ENCODE peak calls at places on chromosomes 13 and 19, in ten cellular contexts. One of them, this sample, is unnamed.

GRCh38 chr13:99415851-99416331 is 85.4 kb upstream of the TM9SF2 start:
- DNase-seq in fibroblast of the aortic adventitia: no peak
- DNase-seq in uterus: no peak
- DNase-seq in epithelial cell of proximal tubule: no peak
- DNase-seq in HAP-1: no peak
- DNase-seq in AG09309: no peak
- DNase-seq in foreskin fibroblast: no peak
- DNase-seq in upper lobe of right lung: peak; percentile 54
- DNase-seq in cardiac fibroblast: no peak
- DNase-seq in heart right ventricle: no peak
- DNase-seq in this sample: no peak

GRCh38 chr13:73544175-73544574 is 485.4 kb downstream of the KLF5 start:
- DNase-seq in fibroblast of the aortic adventitia: no peak
- DNase-seq in uterus: no peak
- DNase-seq in epithelial cell of proximal tubule: no peak
- DNase-seq in HAP-1: no peak
- DNase-seq in AG09309: no peak
- DNase-seq in foreskin fibroblast: no peak
- DNase-seq in upper lobe of right lung: no peak
- DNase-seq in cardiac fibroblast: peak; percentile 2
- DNase-seq in heart right ventricle: no peak
- DNase-seq in this sample: no peak

GRCh38 chr13:111037838-111038397 is 77.2 kb upstream of the ARHGEF7 start:
- DNase-seq in fibroblast of the aortic adventitia: peak; percentile 31
- DNase-seq in uterus: no peak
- DNase-seq in epithelial cell of proximal tubule: no peak
- DNase-seq in HAP-1: no peak
- DNase-seq in AG09309: no peak
- DNase-seq in foreskin fibroblast: no peak
- DNase-seq in upper lobe of right lung: no peak
- DNase-seq in cardiac fibroblast: no peak
- DNase-seq in heart right ventricle: no peak
- DNase-seq in this sample: no peak

GRCh38 chr19:14091086-14091884 is 734 bp upstream of the SAMD1 start:
- DNase-seq in fibroblast of the aortic adventitia: peak; percentile 60
- DNase-seq in uterus: peak; percentile 51
- DNase-seq in epithelial cell of proximal tubule: no peak
- DNase-seq in HAP-1: peak; percentile 62
- DNase-seq in AG09309: no peak
- DNase-seq in foreskin fibroblast: peak; percentile 40
- DNase-seq in upper lobe of right lung: peak; percentile 81
- DNase-seq in cardiac fibroblast: peak; percentile 71
- DNase-seq in heart right ventricle: peak; percentile 56
- DNase-seq in this sample: no peak

GRCh38 chr19:16355293-16356043 is 30.8 kb downstream of the KLF2 start:
- DNase-seq in fibroblast of the aortic adventitia: no peak
- DNase-seq in uterus: no peak
- DNase-seq in epithelial cell of proximal tubule: no peak
- DNase-seq in HAP-1: no peak
- DNase-seq in AG09309: no peak
- DNase-seq in foreskin fibroblast: no peak
- DNase-seq in upper lobe of right lung: no peak
- DNase-seq in cardiac fibroblast: peak; percentile 51
- DNase-seq in heart right ventricle: peak; percentile 42
- DNase-seq in this sample: no peak

GRCh38 chr19:46134527-46134926 is 10.0 kb upstream of the IGFL3 start:
- DNase-seq in fibroblast of the aortic adventitia: peak; percentile 57
- DNase-seq in uterus: no peak
- DNase-seq in epithelial cell of proximal tubule: no peak
- DNase-seq in HAP-1: no peak
- DNase-seq in AG09309: no peak
- DNase-seq in foreskin fibroblast: peak; percentile 24
- DNase-seq in upper lobe of right lung: no peak
- DNase-seq in cardiac fibroblast: peak; percentile 13
- DNase-seq in heart right ventricle: no peak
- DNase-seq in this sample: no peak

GRCh38 chr13:27339299-27339698 is 68.7 kb downstream of the RASL11A start:
- DNase-seq in fibroblast of the aortic adventitia: peak; percentile 48
- DNase-seq in uterus: no peak
- DNase-seq in epithelial cell of proximal tubule: no peak
- DNase-seq in HAP-1: peak; percentile 72
- DNase-seq in AG09309: no peak
- DNase-seq in foreskin fibroblast: peak; percentile 14
- DNase-seq in upper lobe of right lung: no peak
- DNase-seq in cardiac fibroblast: peak; percentile 52
- DNase-seq in heart right ventricle: no peak
- DNase-seq in this sample: no peak

GRCh38 chr13:41668130-41668757 is 210.9 kb downstream of the RGCC start:
- DNase-seq in fibroblast of the aortic adventitia: peak; percentile 97
- DNase-seq in uterus: peak; percentile 72
- DNase-seq in epithelial cell of proximal tubule: peak; percentile 70
- DNase-seq in HAP-1: peak; percentile 85
- DNase-seq in AG09309: peak; percentile 92
- DNase-seq in foreskin fibroblast: peak; percentile 86
- DNase-seq in upper lobe of right lung: no peak
- DNase-seq in cardiac fibroblast: peak; percentile 97
- DNase-seq in heart right ventricle: peak; percentile 74
- DNase-seq in this sample: peak; percentile 32

GRCh38 chr13:97223711-97224461 is 1.8 kb downstream of the MBNL2 start:
- DNase-seq in fibroblast of the aortic adventitia: peak; percentile 97
- DNase-seq in uterus: peak; percentile 80
- DNase-seq in epithelial cell of proximal tubule: peak; percentile 86
- DNase-seq in HAP-1: peak; percentile 63
- DNase-seq in AG09309: peak; percentile 81
- DNase-seq in foreskin fibroblast: peak; percentile 91
- DNase-seq in upper lobe of right lung: no peak
- DNase-seq in cardiac fibroblast: peak; percentile 95
- DNase-seq in heart right ventricle: peak; percentile 71
- DNase-seq in this sample: peak; percentile 29

GRCh38 chr13:48571121-48571901 is 38.4 kb upstream of the RCBTB2 start:
- DNase-seq in fibroblast of the aortic adventitia: peak; percentile 79
- DNase-seq in uterus: no peak
- DNase-seq in epithelial cell of proximal tubule: no peak
- DNase-seq in HAP-1: no peak
- DNase-seq in AG09309: peak; percentile 27
- DNase-seq in foreskin fibroblast: peak; percentile 54
- DNase-seq in upper lobe of right lung: no peak
- DNase-seq in cardiac fibroblast: peak; percentile 83
- DNase-seq in heart right ventricle: peak; percentile 59
- DNase-seq in this sample: no peak

GRCh38 chr19:10219678-10220077 is 11.5 kb downstream of the S1PR2 start:
- DNase-seq in fibroblast of the aortic adventitia: peak; percentile 46
- DNase-seq in uterus: no peak
- DNase-seq in epithelial cell of proximal tubule: no peak
- DNase-seq in HAP-1: no peak
- DNase-seq in AG09309: no peak
- DNase-seq in foreskin fibroblast: peak; percentile 39
- DNase-seq in upper lobe of right lung: no peak
- DNase-seq in cardiac fibroblast: peak; percentile 52
- DNase-seq in heart right ventricle: no peak
- DNase-seq in this sample: peak; percentile 7

GRCh38 chr13:83508905-83509304 is 373.4 kb downstream of the SLITRK1 start:
- DNase-seq in fibroblast of the aortic adventitia: peak; percentile 1
- DNase-seq in uterus: no peak
- DNase-seq in epithelial cell of proximal tubule: no peak
- DNase-seq in HAP-1: no peak
- DNase-seq in AG09309: no peak
- DNase-seq in foreskin fibroblast: no peak
- DNase-seq in upper lobe of right lung: no peak
- DNase-seq in cardiac fibroblast: peak; percentile 3
- DNase-seq in heart right ventricle: no peak
- DNase-seq in this sample: no peak

GRCh38 chr13:20161951-20162300 is 1.1 kb upstream of the GJA3 start:
- DNase-seq in fibroblast of the aortic adventitia: no peak
- DNase-seq in uterus: no peak
- DNase-seq in epithelial cell of proximal tubule: no peak
- DNase-seq in HAP-1: no peak
- DNase-seq in AG09309: no peak
- DNase-seq in foreskin fibroblast: no peak
- DNase-seq in upper lobe of right lung: no peak
- DNase-seq in cardiac fibroblast: no peak
- DNase-seq in heart right ventricle: no peak
- DNase-seq in this sample: no peak

GRCh38 chr19:28074773-28075172 is 1138.2 kb downstream of the UQCRFS1 start:
- DNase-seq in fibroblast of the aortic adventitia: no peak
- DNase-seq in uterus: no peak
- DNase-seq in epithelial cell of proximal tubule: peak; percentile 30
- DNase-seq in HAP-1: no peak
- DNase-seq in AG09309: no peak
- DNase-seq in foreskin fibroblast: no peak
- DNase-seq in upper lobe of right lung: no peak
- DNase-seq in cardiac fibroblast: no peak
- DNase-seq in heart right ventricle: no peak
- DNase-seq in this sample: no peak

GRCh38 chr19:41133260-41133659 is 19.0 kb downstream of the CYP2F1 start:
- DNase-seq in fibroblast of the aortic adventitia: peak; percentile 5
- DNase-seq in uterus: no peak
- DNase-seq in epithelial cell of proximal tubule: no peak
- DNase-seq in HAP-1: no peak
- DNase-seq in AG09309: no peak
- DNase-seq in foreskin fibroblast: no peak
- DNase-seq in upper lobe of right lung: peak; percentile 77
- DNase-seq in cardiac fibroblast: peak; percentile 2
- DNase-seq in heart right ventricle: no peak
- DNase-seq in this sample: no peak

GRCh38 chr19:32222594-32222993 is 122.8 kb upstream of the ZNF507 start:
- DNase-seq in fibroblast of the aortic adventitia: no peak
- DNase-seq in uterus: no peak
- DNase-seq in epithelial cell of proximal tubule: no peak
- DNase-seq in HAP-1: no peak
- DNase-seq in AG09309: no peak
- DNase-seq in foreskin fibroblast: no peak
- DNase-seq in upper lobe of right lung: no peak
- DNase-seq in cardiac fibroblast: no peak
- DNase-seq in heart right ventricle: no peak
- DNase-seq in this sample: no peak

GRCh38 chr19:32220951-32221350 is 124.5 kb upstream of the ZNF507 start:
- DNase-seq in fibroblast of the aortic adventitia: no peak
- DNase-seq in uterus: no peak
- DNase-seq in epithelial cell of proximal tubule: no peak
- DNase-seq in HAP-1: no peak
- DNase-seq in AG09309: no peak
- DNase-seq in foreskin fibroblast: no peak
- DNase-seq in upper lobe of right lung: peak; percentile 23
- DNase-seq in cardiac fibroblast: no peak
- DNase-seq in heart right ventricle: no peak
- DNase-seq in this sample: no peak

GRCh38 chr19:32223106-32223505 is 122.3 kb upstream of the ZNF507 start:
- DNase-seq in fibroblast of the aortic adventitia: no peak
- DNase-seq in uterus: no peak
- DNase-seq in epithelial cell of proximal tubule: no peak
- DNase-seq in HAP-1: no peak
- DNase-seq in AG09309: no peak
- DNase-seq in foreskin fibroblast: no peak
- DNase-seq in upper lobe of right lung: no peak
- DNase-seq in cardiac fibroblast: no peak
- DNase-seq in heart right ventricle: no peak
- DNase-seq in this sample: no peak

GRCh38 chr19:32224371-32225244 is 120.8 kb upstream of the ZNF507 start:
- DNase-seq in fibroblast of the aortic adventitia: peak; percentile 28
- DNase-seq in uterus: peak; percentile 40
- DNase-seq in epithelial cell of proximal tubule: no peak
- DNase-seq in HAP-1: peak; percentile 45
- DNase-seq in AG09309: no peak
- DNase-seq in foreskin fibroblast: peak; percentile 30
- DNase-seq in upper lobe of right lung: peak; percentile 82
- DNase-seq in cardiac fibroblast: peak; percentile 53
- DNase-seq in heart right ventricle: peak; percentile 37
- DNase-seq in this sample: peak; percentile 24

GRCh38 chr19:32223595-32224370 is 121.6 kb upstream of the ZNF507 start:
- DNase-seq in fibroblast of the aortic adventitia: no peak
- DNase-seq in uterus: no peak
- DNase-seq in epithelial cell of proximal tubule: no peak
- DNase-seq in HAP-1: no peak
- DNase-seq in AG09309: no peak
- DNase-seq in foreskin fibroblast: no peak
- DNase-seq in upper lobe of right lung: no peak
- DNase-seq in cardiac fibroblast: no peak
- DNase-seq in heart right ventricle: no peak
- DNase-seq in this sample: no peak
- H3K4me3 ChIP-seq in fibroblast of the aortic adventitia: no peak overlapping the region
- H3K4me3 ChIP-seq in uterus: no peak overlapping the region
- H3K4me3 ChIP-seq in epithelial cell of proximal tubule: no peak overlapping the region
- H3K4me3 ChIP-seq in HAP-1: no peak overlapping the region
- H3K4me3 ChIP-seq in AG09309: no peak overlapping the region
- H3K4me3 ChIP-seq in foreskin fibroblast: no peak overlapping the region
- H3K4me3 ChIP-seq in upper lobe of right lung: no peak overlapping the region
- H3K4me3 ChIP-seq in cardiac fibroblast: no peak overlapping the region
- H3K4me3 ChIP-seq in heart right ventricle: no peak overlapping the region
- H3K4me3 ChIP-seq in this sample: no peak overlapping the region

DNA sequence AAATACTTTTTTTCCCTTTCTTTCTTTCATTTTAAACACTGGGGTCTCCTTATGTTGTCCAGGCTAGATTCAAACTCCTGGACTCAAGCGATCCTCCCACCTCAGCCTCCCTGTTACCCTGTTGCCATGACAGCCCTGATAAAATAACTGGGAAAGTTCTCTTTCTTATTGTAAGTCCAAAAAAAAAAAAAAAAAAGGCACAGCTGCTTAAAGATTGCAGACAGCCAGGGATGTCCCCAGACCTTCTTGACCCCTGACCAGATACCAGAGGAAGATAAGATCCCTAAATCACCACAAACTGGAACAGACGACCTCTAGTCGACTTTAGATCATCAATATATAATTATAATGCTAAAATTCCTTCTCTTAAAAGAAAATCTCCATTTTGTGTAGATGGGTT is 1.1 kb upstream of the MVB12A start:
- DNase-seq in fibroblast of the aortic adventitia: no peak
- DNase-seq in uterus: no peak
- DNase-seq in epithelial cell of proximal tubule: no peak
- DNase-seq in HAP-1: no peak
- DNase-seq in AG09309: no peak
- DNase-seq in foreskin fibroblast: no peak
- DNase-seq in upper lobe of right lung: no peak
- DNase-seq in cardiac fibroblast: peak; percentile 19
- DNase-seq in heart right ventricle: no peak
- DNase-seq in this sample: no peak
- H3K4me3 ChIP-seq in fibroblast of the aortic adventitia: no peak overlapping the region
- H3K4me3 ChIP-seq in uterus: no peak overlapping the region
- H3K4me3 ChIP-seq in epithelial cell of proximal tubule: peak overlapping the region; percentile 94
- H3K4me3 ChIP-seq in HAP-1: no peak overlapping the region
- H3K4me3 ChIP-seq in AG09309: peak overlapping the region; percentile 47
- H3K4me3 ChIP-seq in foreskin fibroblast: peak overlapping the region; percentile 92
- H3K4me3 ChIP-seq in upper lobe of right lung: peak overlapping the region; percentile 99
- H3K4me3 ChIP-seq in cardiac fibroblast: no peak overlapping the region
- H3K4me3 ChIP-seq in heart right ventricle: no peak overlapping the region
- H3K4me3 ChIP-seq in this sample: peak overlapping the region; percentile 78

GRCh38 chr19:952680-953500 is 27.1 kb downstream of the ARID3A start:
- DNase-seq in fibroblast of the aortic adventitia: no peak
- DNase-seq in uterus: no peak
- DNase-seq in epithelial cell of proximal tubule: no peak
- DNase-seq in HAP-1: no peak
- DNase-seq in AG09309: no peak
- DNase-seq in foreskin fibroblast: no peak
- DNase-seq in upper lobe of right lung: no peak
- DNase-seq in cardiac fibroblast: peak; percentile 28
- DNase-seq in heart right ventricle: no peak
- DNase-seq in this sample: no peak
- H3K4me3 ChIP-seq in fibroblast of the aortic adventitia: no peak overlapping the region
- H3K4me3 ChIP-seq in uterus: no peak overlapping the region
- H3K4me3 ChIP-seq in epithelial cell of proximal tubule: no peak overlapping the region
- H3K4me3 ChIP-seq in HAP-1: no peak overlapping the region
- H3K4me3 ChIP-seq in AG09309: no peak overlapping the region
- H3K4me3 ChIP-seq in foreskin fibroblast: peak overlapping the region; percentile 15
- H3K4me3 ChIP-seq in upper lobe of right lung: peak overlapping the region; percentile 12
- H3K4me3 ChIP-seq in cardiac fibroblast: no peak overlapping the region
- H3K4me3 ChIP-seq in heart right ventricle: no peak overlapping the region
- H3K4me3 ChIP-seq in this sample: peak overlapping the region; percentile 26

GRCh38 chr19:55678121-55678671 is 3.2 kb downstream of the EPN1 start:
- DNase-seq in fibroblast of the aortic adventitia: no peak
- DNase-seq in uterus: no peak
- DNase-seq in epithelial cell of proximal tubule: no peak
- DNase-seq in HAP-1: no peak
- DNase-seq in AG09309: no peak
- DNase-seq in foreskin fibroblast: no peak
- DNase-seq in upper lobe of right lung: no peak
- DNase-seq in cardiac fibroblast: no peak
- DNase-seq in heart right ventricle: peak; percentile 29
- DNase-seq in this sample: no peak
- H3K4me3 ChIP-seq in fibroblast of the aortic adventitia: no peak overlapping the region
- H3K4me3 ChIP-seq in uterus: no peak overlapping the region
- H3K4me3 ChIP-seq in epithelial cell of proximal tubule: no peak overlapping the region
- H3K4me3 ChIP-seq in HAP-1: no peak overlapping the region
- H3K4me3 ChIP-seq in AG09309: no peak overlapping the region
- H3K4me3 ChIP-seq in foreskin fibroblast: no peak overlapping the region
- H3K4me3 ChIP-seq in upper lobe of right lung: no peak overlapping the region
- H3K4me3 ChIP-seq in cardiac fibroblast: no peak overlapping the region
- H3K4me3 ChIP-seq in heart right ventricle: no peak overlapping the region
- H3K4me3 ChIP-seq in this sample: no peak overlapping the region

This sample was measured in CD8-positive, alpha-beta memory T cell.